ENCODE peak calls at places on chromosome 9, in seven cellular contexts. D, O, F, K, S, M and W are unnamed samples.

GRCh38 chr9:111962021-111962420 is 65.4 kb downstream of the UGCG start:
- DNase-seq in D (no peak), O (no peak), F (no peak), K (no peak), S (no peak), M (no peak), W (no peak)

GRCh38 chr9:35798658-35799366 is 7.4 kb downstream of the NPR2 start:
- DNase-seq in D (no peak), O (no peak), F (no peak), K (no peak), S (peak), M (peak), W (no peak)

GRCh38 chr9:69250681-69251080 is 74.3 kb upstream of the ENTREP1 start:
- DNase-seq in D (no peak), O (no peak), F (no peak), K (no peak), S (no peak), M (no peak), W (no peak)

GRCh38 chr9:89891221-89892052 is 286.6 kb downstream of the GADD45G start:
- DNase-seq in D (peak), O (peak), F (peak), K (peak), S (no peak), M (no peak), W (no peak)

GRCh38 chr9:74775401-74775800 is 112.3 kb downstream of the TRPM6 start:
- DNase-seq in D (no peak), O (no peak), F (no peak), K (no peak), S (no peak), M (no peak), W (no peak)

GRCh38 chr9:100057624-100058023 is 41.2 kb downstream of the ERP44 start:
- DNase-seq in D (no peak), O (no peak), F (no peak), K (no peak), S (no peak), M (no peak), W (no peak)

GRCh38 chr9:121528642-121529041 is 29.0 kb upstream of the GGTA1 start:
- DNase-seq in D (no peak), O (no peak), F (no peak), K (no peak), S (no peak), M (no peak), W (no peak)

GRCh38 chr9:124510650-124511425 is 3.6 kb upstream of the NR5A1 start:
- DNase-seq in D (no peak), O (no peak), F (no peak), K (peak), S (no peak), M (no peak), W (no peak)

GRCh38 chr9:127950513-127951210 is 13.0 kb upstream of the DPM2 start:
- DNase-seq in D (peak), O (no peak), F (no peak), K (no peak), S (peak), M (no peak), W (no peak)

GRCh38 chr9:83401328-83401895 is 136.8 kb downstream of the FRMD3 start:
- DNase-seq in D (no peak), O (no peak), F (no peak), K (no peak), S (no peak), M (no peak), W (no peak)

GRCh38 chr9:129252937-129253819 is 75.1 kb upstream of the IER5L start:
- DNase-seq in D (no peak), O (no peak), F (no peak), K (no peak), S (no peak), M (no peak), W (no peak)

DNA sequence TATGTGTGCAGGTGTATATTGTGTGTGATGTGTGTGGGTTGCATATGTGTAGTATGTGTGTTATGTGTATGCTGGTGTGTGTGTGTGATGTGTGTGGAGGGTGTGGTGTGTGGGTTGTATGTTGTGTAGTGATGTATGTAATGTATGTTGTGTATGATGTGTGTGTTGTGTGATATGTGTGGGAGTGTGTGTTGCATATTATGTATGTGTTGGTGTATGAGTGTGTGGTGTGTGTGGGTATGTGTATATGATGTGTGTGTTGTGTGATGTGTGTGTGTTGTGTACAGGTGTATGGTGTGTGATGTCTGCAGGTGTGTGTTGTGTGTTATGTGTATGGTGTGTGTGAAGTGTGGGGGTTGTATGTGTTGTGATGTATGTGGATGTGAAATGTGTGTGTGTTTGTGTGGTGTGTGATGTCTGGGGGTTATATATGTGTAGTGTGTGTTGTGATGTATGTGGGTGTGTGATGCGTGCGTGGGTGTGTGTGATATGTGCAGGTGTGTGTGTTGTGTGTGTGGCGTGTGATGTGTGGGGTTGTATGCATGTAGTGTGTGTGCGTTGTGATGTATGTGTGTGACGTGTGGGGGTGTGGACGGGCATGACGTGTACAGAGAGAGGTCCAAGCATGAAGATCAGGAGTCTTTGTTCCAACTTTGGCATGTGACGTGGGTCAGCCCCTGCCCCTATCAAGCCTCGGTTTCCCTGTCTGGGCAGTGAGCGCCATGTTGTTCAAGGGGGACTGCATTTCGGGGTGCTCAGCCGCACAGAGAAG is 8.5 kb upstream of the CRB2 start:
- DNase-seq in D (no peak), O (no peak), F (no peak), K (no peak), S (no peak), M (no peak), W (no peak)
- H3K4me3 ChIP-seq in D (no peak), O (no peak), F (no peak), K (no peak), S (no peak), M (no peak), W (no peak)

GRCh38 chr9:93582550-93582949 is 6.2 kb downstream of the PHF2 start:
- DNase-seq in D (no peak), O (no peak), F (no peak), K (no peak), S (no peak), M (no peak), W (no peak)

GRCh38 chr9:93580654-93581380 is 4.4 kb downstream of the PHF2 start:
- DNase-seq in D (no peak), O (no peak), F (no peak), K (no peak), S (no peak), M (no peak), W (no peak)

GRCh38 chr9:93585259-93585658 is 8.9 kb downstream of the PHF2 start:
- DNase-seq in D (no peak), O (no peak), F (no peak), K (no peak), S (no peak), M (no peak), W (no peak)

GRCh38 chr9:93579711-93580516 is 3.5 kb downstream of the PHF2 start:
- DNase-seq in D (no peak), O (no peak), F (no peak), K (no peak), S (no peak), M (no peak), W (no peak)

GRCh38 chr9:93582115-93582514 is 5.7 kb downstream of the PHF2 start:
- DNase-seq in D (no peak), O (no peak), F (no peak), K (no peak), S (no peak), M (no peak), W (no peak)
- H3K27ac ChIP-seq in D (no peak), O (no peak), F (no peak), K (no peak), S (no peak), M (no peak), W (no peak)

GRCh38 chr9:136268318-136268717 is 22.7 kb upstream of the QSOX2 start:
- DNase-seq in D (peak), O (no peak), F (no peak), K (no peak), S (no peak), M (no peak), W (no peak)

GRCh38 chr9:136264803-136265405 is 19.3 kb upstream of the QSOX2 start:
- DNase-seq in D (no peak), O (no peak), F (peak), K (no peak), S (no peak), M (no peak), W (no peak)

GRCh38 chr9:136265561-136266355 is 20.1 kb upstream of the QSOX2 start:
- DNase-seq in D (no peak), O (no peak), F (peak), K (no peak), S (no peak), M (no peak), W (no peak)

GRCh38 chr9:136268776-136269175 is 23.2 kb upstream of the QSOX2 start:
- DNase-seq in D (no peak), O (no peak), F (no peak), K (no peak), S (no peak), M (no peak), W (no peak)

GRCh38 chr9:136267261-136268111 is 21.9 kb upstream of the QSOX2 start:
- DNase-seq in D (peak), O (peak), F (peak), K (peak), S (peak), M (peak), W (peak)
- TF ChIP-seq CTCF in D (peak), O (peak), F (no peak), K (no peak), S (no peak), M (peak), W (peak)

GRCh38 chr9:137607141-137607857 is 1.8 kb downstream of the ARRDC1 start:
- DNase-seq in D (no peak), O (no peak), F (peak), K (no peak), S (no peak), M (no peak), W (no peak)
- H3K4me3 ChIP-seq in D (no peak), O (no peak), F (peak), K (peak), S (peak), M (no peak), W (peak)